ENCODE peak calls at places on chromosome 18, in four cellular contexts. T is GM03348, E is stromal cell of bone marrow, O is endodermal cell. S is an unnamed sample.

GRCh38 chr18:62963522-62963921 is 248.2 kb downstream of the PHLPP1 start:
- DNase-seq in T (no peak), E (no peak), O (no peak), S (no peak)

GRCh38 chr18:35817604-35818352 is 154.7 kb upstream of the RMP24 start:
- DNase-seq in T (no peak), O (no peak), E (no peak), S (no peak)

GRCh38 chr18:26757263-26758019 is 108.1 kb downstream of the AQP4 start:
- DNase-seq in T (no peak), E (no peak), O (no peak), S (no peak)

GRCh38 chr18:9328776-9329175 is 5.8 kb upstream of the TWSG1 start:
- DNase-seq in O (no peak), E (no peak), T (no peak), S (no peak)

GRCh38 chr18:12369211-12369610 is 7.8 kb downstream of the AFG3L2 start:
- DNase-seq in T (no peak), E (no peak), O (no peak), S (no peak)

GRCh38 chr18:33440011-33440383 is 524 bp downstream of the CCDC178 start:
- DNase-seq in E (peak; percentile 20), T (peak; percentile 44), O (peak; percentile 88), S (peak; percentile 42)

GRCh38 chr18:75408554-75409506 is 18.7 kb downstream of the SMIM21 start:
- DNase-seq in E (peak; percentile 99), T (peak; percentile 88), O (no peak), S (peak; percentile 99)

GRCh38 chr18:75253784-75254183 is 43.2 kb downstream of the TSHZ1 start:
- DNase-seq in T (peak; percentile 40), O (no peak), E (peak; percentile 27), S (no peak)

GRCh38 chr18:12432196-12432595 is 24.5 kb downstream of the PRELID3A start:
- DNase-seq in E (no peak), T (no peak), O (no peak), S (no peak)

GRCh38 chr18:58496231-58496630 is 132.7 kb downstream of the ALPK2 start:
- DNase-seq in E (peak; percentile 72), O (no peak), T (peak; percentile 70), S (no peak)

GRCh38 chr18:60024345-60024744 is 124.5 kb downstream of the PMAIP1 start:
- DNase-seq in T (no peak), O (no peak), E (no peak), S (no peak)

S was measured in skeletal muscle cell.